ENCODE peak calls at places on chromosome 7, in four cellular contexts. U, K, Y and T are unnamed samples. For H3K36me3, the result is how much of the 10 kb centered on the place peaks cover.

GRCh38 chr7:140232959-140233649 is 56.3 kb upstream of the KDM7A start:
- DNase-seq in Y (no peak), U (no peak), K (no peak), T (no peak)

GRCh38 chr7:81459485-81459884 is 310.4 kb downstream of the HGF start:
- DNase-seq in U (no peak), K (no peak), Y (no peak), T (no peak)

GRCh38 chr7:98133181-98133580 is 26.5 kb downstream of the LMTK2 start:
- DNase-seq in K (no peak), U (peak), Y (no peak), T (no peak)

GRCh38 chr7:111025013-111025412 is 65.9 kb upstream of the LRRN3 start:
- DNase-seq in U (no peak), Y (no peak), K (no peak), T (no peak)

GRCh38 chr7:158705234-158705890 is 758 bp upstream of the NCAPG2 start:
- DNase-seq in U (no peak), Y (no peak), K (peak), T (no peak)

GRCh38 chr7:19009241-19009935 is 108.0 kb downstream of the TWIST1 start:
- DNase-seq in Y (no peak), U (peak), K (no peak), T (no peak)

GRCh38 chr7:67618569-67619543 is 622.2 kb downstream of the TYW1 start:
- DNase-seq in U (peak), K (peak), Y (peak), T (no peak)

GRCh38 chr7:105452085-105452484 is 63.4 kb upstream of the SRPK2 start:
- DNase-seq in K (no peak), Y (no peak), U (no peak), T (no peak)

GRCh38 chr7:116988363-116988989 is 35.2 kb downstream of the ST7 start:
- DNase-seq in K (no peak), U (no peak), Y (no peak), T (no peak)

GRCh38 chr7:8035647-8036518 is 67.3 kb downstream of the GLCCI1 start:
- DNase-seq in Y (no peak), K (peak), U (peak), T (peak)

GRCh38 chr7:8152489-8153192 is 109.3 kb downstream of the ICA1 start:
- DNase-seq in K (no peak), U (no peak), Y (no peak), T (no peak)

GRCh38 chr7:151731022-151731441 is 145.9 kb downstream of the PRKAG2 start:
- DNase-seq in Y (no peak), K (no peak), U (no peak), T (no peak)

GRCh38 chr7:51289608-51290370 is 26.8 kb downstream of the COBL start:
- DNase-seq in U (no peak), Y (no peak), K (no peak), T (no peak)

GRCh38 chr7:91266931-91267557 is 2.8 kb downstream of the FZD1 start:
- DNase-seq in Y (peak), K (peak), U (peak), T (no peak)

GRCh38 chr7:55423277-55423711 is 58.2 kb downstream of the LANCL2 start:
- DNase-seq in U (peak), K (no peak), Y (no peak), T (no peak)

GRCh38 chr7:124152859-124153692 is 120.2 kb upstream of the TMEM229A start:
- DNase-seq in U (peak), K (peak), Y (no peak), T (no peak)

GRCh38 chr7:83655951-83656556 is 7.1 kb upstream of the SEMA3E start:
- DNase-seq in Y (no peak), U (peak), K (peak), T (peak)

GRCh38 chr7:152054377-152055230 is 29.1 kb downstream of the GALNT11 start:
- DNase-seq in K (peak), U (peak), Y (no peak), T (peak)

GRCh38 chr7:80288175-80289122 is 153.8 kb downstream of the GNAI1 start:
- DNase-seq in Y (no peak), K (no peak), U (peak), T (no peak)

GRCh38 chr7:149821191-149822148 is 16.7 kb upstream of the ZNF862 start:
- DNase-seq in U (no peak), Y (peak), K (no peak), T (no peak)

GRCh38 chr7:134448359-134449229 is 10.3 kb downstream of the AKR1B1 start:
- DNase-seq in Y (no peak), U (peak), K (no peak), T (peak)

GRCh38 chr7:153886506-153887391 is 165.4 kb upstream of the DPP6 start:
- DNase-seq in U (no peak), K (peak), Y (no peak), T (no peak)

GRCh38 chr7:157676456-157677255 is 339.9 kb downstream of the DNAJB6 start:
- DNase-seq in U (peak), Y (no peak), K (no peak), T (no peak)

GRCh38 chr7:468681-469590 is 50.7 kb downstream of the PDGFA start:
- DNase-seq in K (no peak), U (peak), Y (peak), T (no peak)

GRCh38 chr7:78542551-78542950 is 744.0 kb downstream of the PHTF2 start:
- DNase-seq in U (no peak), Y (no peak), K (no peak), T (no peak)
- TF ChIP-seq CTCF in U (no peak), Y (no peak), K (no peak), T (no peak)

DNA sequence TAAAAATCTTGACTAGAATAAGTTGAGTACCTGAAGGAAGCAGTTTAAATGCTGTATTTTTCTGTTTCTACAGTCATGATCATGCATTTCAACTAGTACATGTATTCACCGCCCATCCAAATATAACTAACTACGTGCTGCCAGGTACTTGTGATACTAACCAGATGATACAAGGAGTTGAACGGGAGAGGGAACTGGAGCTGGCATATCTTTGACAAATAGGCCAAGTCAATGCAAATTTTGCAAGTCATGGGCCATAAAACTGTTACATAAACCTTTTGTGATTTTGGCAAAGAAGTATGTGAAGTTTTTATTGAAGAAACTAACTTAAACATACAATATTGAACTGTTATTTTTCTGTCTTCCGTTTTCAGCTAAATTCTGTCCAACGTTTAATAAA is 14.5 kb downstream of the NUP42 start:
- DNase-seq in K (peak), Y (no peak), U (no peak), T (no peak)
- H3K36me3 ChIP-seq in K (under half), Y (under half), U (under half), T (under half)

GRCh38 chr7:72406820-72407403 is 5.2 kb downstream of the CALN1 start:
- DNase-seq in U (no peak), K (no peak), Y (no peak), T (no peak)
- TF ChIP-seq CTCF in U (no peak), K (no peak), Y (no peak), T (no peak)

GRCh38 chr7:138538996-138539644 is 79.1 kb downstream of the TRIM24 start:
- DNase-seq in K (no peak), Y (no peak), U (no peak), T (no peak)
- H3K36me3 ChIP-seq in K (half or more), Y (under half), U (under half), T (under half)

GRCh38 chr7:142488234-142488633 is 230.4 kb upstream of the PRSS58 start:
- DNase-seq in K (no peak), Y (no peak), U (no peak), T (no peak)
- TF ChIP-seq CTCF in K (no peak), Y (no peak), U (no peak), T (no peak)

GRCh38 chr7:44396931-44397525 is 71.6 kb upstream of the CAMK2B start:
- DNase-seq in Y (no peak), U (no peak), K (no peak), T (peak)
- H3K36me3 ChIP-seq in Y (under half), U (under half), K (under half), T (under half)